ENCODE peak calls at places on chromosomes 1 and 21, in five cellular contexts. Y is A549, M is H1, T is endothelial cell of umbilical vein, H is HepG2. R is an unnamed sample.

GRCh38 chr1:230160957-230161771 is 94.1 kb downstream of the GALNT2 start:
- DNase-seq in Y (no peak), M (no peak), T (peak), H (peak), R (no peak)

GRCh38 chr1:204520834-204521709 is 4.9 kb downstream of the MDM4 start:
- DNase-seq in Y (no peak), M (no peak), T (no peak), H (no peak), R (no peak)

GRCh38 chr1:72003092-72003491 is 279.2 kb downstream of the NEGR1 start:
- DNase-seq in Y (no peak), M (no peak), T (no peak), H (peak), R (no peak)

GRCh38 chr1:54471588-54471987 is 65.4 kb upstream of the SSBP3 start:
- DNase-seq in Y (no peak), M (no peak), T (no peak), H (no peak), R (no peak)

GRCh38 chr1:25204797-25205441 is 27.4 kb downstream of the SYF2 start:
- DNase-seq in Y (peak), M (no peak), T (peak), H (peak), R (no peak)

GRCh38 chr1:227058321-227058751 is 118.2 kb downstream of the COQ8A start:
- DNase-seq in Y (peak), M (no peak), T (no peak), H (no peak), R (no peak)

GRCh38 chr1:55904541-55904940 is 674.8 kb downstream of the PLPP3 start:
- DNase-seq in Y (no peak), M (no peak), T (no peak), H (no peak), R (no peak)

GRCh38 chr21:43345746-43346409 is 81.1 kb downstream of the SIK1 start:
- DNase-seq in Y (peak), M (no peak), T (peak), H (peak), R (no peak)

GRCh38 chr1:3895279-3895950 is 4.7 kb downstream of the C1orf174 start:
- DNase-seq in Y (no peak), M (no peak), T (no peak), H (no peak), R (no peak)

DNA sequence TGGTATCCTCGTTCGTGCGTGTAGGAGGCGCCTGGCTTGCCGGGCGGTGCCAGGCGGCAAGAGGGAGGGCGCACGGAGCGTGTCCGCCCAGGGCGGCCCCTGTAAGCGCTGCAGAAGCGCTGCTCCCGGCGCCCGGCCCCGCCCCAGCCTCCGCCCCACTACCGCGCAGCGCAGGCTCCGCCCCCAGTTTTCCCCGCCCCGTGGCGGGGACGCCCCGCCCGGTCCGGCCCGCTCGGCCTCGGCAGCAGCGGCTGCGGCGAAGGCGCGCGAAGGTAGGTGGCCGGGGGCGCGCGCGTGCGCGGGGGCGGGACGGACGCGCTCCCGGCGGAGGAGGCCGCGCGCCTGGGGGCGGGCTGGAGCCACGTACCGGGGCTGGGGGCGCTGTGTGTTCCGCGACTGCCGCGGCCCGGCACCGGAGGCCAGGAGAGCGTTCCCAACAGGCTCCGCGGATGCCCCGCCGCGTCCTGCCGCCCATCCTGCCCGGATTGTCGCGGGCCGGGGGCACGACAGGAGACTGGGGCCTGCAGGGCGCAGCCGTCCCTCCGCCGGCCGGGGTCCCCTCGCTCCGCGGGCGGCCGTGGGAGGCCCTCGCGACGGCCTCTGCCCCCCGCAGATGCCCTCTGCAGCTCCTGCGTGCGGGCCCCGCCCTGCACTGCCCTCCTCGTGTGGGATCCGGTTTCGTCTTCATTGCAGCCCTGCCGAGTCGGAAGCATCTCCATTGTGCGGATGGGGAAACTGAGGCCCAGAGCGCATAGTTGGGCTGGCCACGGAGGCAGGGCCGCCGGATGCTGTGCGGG is 7.7 kb upstream of the CROCC start:
- DNase-seq in Y (peak), M (peak), T (peak), H (peak), R (peak)
- TF ChIP-seq CTCF in Y (no peak), M (no peak), T (peak), H (peak), R (no peak)

GRCh38 chr1:66270122-66270812 is 263.7 kb upstream of the SGIP1 start:
- DNase-seq in Y (no peak), M (no peak), T (no peak), H (no peak), R (no peak)

GRCh38 chr1:66273674-66274073 is 260.3 kb upstream of the SGIP1 start:
- DNase-seq in Y (no peak), M (no peak), T (no peak), H (no peak), R (no peak)

GRCh38 chr1:66271904-66272254 is 262.1 kb upstream of the SGIP1 start:
- DNase-seq in Y (peak), M (no peak), T (no peak), H (no peak), R (no peak)

GRCh38 chr1:66269222-66269621 is 264.7 kb upstream of the SGIP1 start:
- DNase-seq in Y (no peak), M (no peak), T (no peak), H (no peak), R (no peak)

DNA sequence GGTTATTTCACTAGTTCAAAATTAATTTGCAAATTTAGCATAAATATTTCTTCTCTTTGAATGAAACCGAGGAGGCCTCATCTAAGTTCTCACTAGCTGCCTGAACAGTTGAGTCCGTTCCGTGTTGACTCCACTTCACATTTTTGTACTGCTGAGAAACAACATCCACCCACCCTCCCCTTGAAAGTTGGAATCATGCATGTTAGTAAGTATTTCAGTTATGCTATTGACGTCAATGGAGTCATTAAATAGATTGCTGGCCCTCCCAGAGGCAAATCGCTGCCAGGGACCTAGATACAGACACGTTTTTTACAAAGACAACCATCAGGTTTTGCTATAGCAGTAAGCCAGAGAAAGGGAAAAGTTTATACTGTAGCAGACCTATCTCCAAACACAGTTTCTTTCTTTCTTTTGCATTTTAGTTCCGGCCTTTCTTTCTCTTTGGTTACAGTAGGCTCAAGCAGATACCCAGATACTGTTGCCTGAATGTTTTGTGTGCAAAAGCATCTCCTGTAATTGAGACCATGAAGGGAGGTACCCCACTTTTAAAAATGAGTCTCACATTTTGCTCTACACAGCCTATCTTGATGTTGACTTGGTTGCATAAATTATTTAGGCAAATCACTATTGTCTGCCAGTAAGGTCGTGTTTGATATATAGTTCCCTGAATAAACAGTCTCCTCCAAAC is 262.6 kb upstream of the SGIP1 start:
- DNase-seq in Y (peak), M (peak), T (peak), H (no peak), R (peak)
- TF ChIP-seq JUN in Y (peak), M (no peak), T (peak), H (no peak), R (no peak)

GRCh38 chr1:231591466-231591865 is 35.1 kb upstream of the DISC1 start:
- DNase-seq in Y (no peak), M (no peak), T (no peak), H (no peak), R (no peak)

GRCh38 chr1:231596337-231596791 is 30.2 kb upstream of the DISC1 start:
- DNase-seq in Y (no peak), M (no peak), T (no peak), H (no peak), R (no peak)

GRCh38 chr1:231592809-231593208 is 33.8 kb upstream of the DISC1 start:
- DNase-seq in Y (no peak), M (no peak), T (no peak), H (no peak), R (no peak)

GRCh38 chr1:231594123-231594522 is 32.5 kb upstream of the DISC1 start:
- DNase-seq in Y (no peak), M (no peak), T (no peak), H (no peak), R (no peak)

GRCh38 chr1:231594749-231595148 is 31.8 kb upstream of the DISC1 start:
- DNase-seq in Y (no peak), M (no peak), T (no peak), H (no peak), R (no peak)
- TF ChIP-seq CTCF in Y (no peak), M (no peak), T (no peak), H (no peak), R (no peak)

GRCh38 chr1:41388517-41388916 is 27.3 kb downstream of the FOXO6 start:
- DNase-seq in Y (no peak), M (no peak), T (no peak), H (no peak), R (no peak)

GRCh38 chr1:41391834-41392527 is 30.7 kb downstream of the FOXO6 start:
- DNase-seq in Y (no peak), M (no peak), T (no peak), H (no peak), R (no peak)

GRCh38 chr1:41389009-41389408 is 27.8 kb downstream of the FOXO6 start:
- DNase-seq in Y (no peak), M (no peak), T (no peak), H (no peak), R (no peak)

GRCh38 chr1:41390573-41390972 is 29.3 kb downstream of the FOXO6 start:
- DNase-seq in Y (no peak), M (no peak), T (no peak), H (no peak), R (no peak)

DNA sequence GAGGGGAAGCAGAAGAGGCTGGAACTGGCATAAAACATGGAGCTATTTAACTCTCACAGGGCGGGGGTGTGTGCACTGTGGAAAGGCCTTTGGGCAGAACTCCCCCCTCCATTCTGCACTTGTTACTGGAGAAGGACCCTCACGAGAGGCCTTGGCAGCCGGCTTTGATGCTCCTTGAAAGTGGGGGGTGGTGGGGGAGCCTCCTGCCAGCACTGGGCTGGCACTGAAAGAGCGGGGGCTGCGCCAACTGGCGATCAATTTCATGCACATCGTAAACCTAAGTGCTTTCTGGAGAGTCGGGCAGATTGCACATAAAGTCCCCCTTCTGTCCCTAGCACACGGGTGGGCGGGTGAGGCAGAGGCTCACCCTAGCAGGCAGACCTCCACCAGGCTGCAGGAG is 28.9 kb downstream of the FOXO6 start:
- DNase-seq in Y (no peak), M (no peak), T (no peak), H (no peak), R (no peak)
- TF ChIP-seq JUN in Y (no peak), M (no peak), T (no peak), H (no peak), R (no peak)

GRCh38 chr1:180623579-180624347 is 8.1 kb upstream of the XPR1 start:
- DNase-seq in Y (peak), M (peak), T (peak), H (no peak), R (peak)
- TF ChIP-seq CTCF in Y (peak), M (peak), T (peak), H (no peak), R (no peak)

GRCh38 chr1:37958690-37959089 is 11.8 kb upstream of the INPP5B start:
- DNase-seq in Y (peak), M (no peak), T (no peak), H (no peak), R (no peak)
- TF ChIP-seq JUN in Y (no peak), M (no peak), T (no peak), H (no peak), R (no peak)

GRCh38 chr21:32135401-32136363 is 143.2 kb downstream of the MIS18A start:
- DNase-seq in Y (no peak), M (no peak), T (no peak), H (no peak), R (no peak)
- TF ChIP-seq CTCF in Y (no peak), M (no peak), T (no peak), H (no peak), R (no peak)

DNA sequence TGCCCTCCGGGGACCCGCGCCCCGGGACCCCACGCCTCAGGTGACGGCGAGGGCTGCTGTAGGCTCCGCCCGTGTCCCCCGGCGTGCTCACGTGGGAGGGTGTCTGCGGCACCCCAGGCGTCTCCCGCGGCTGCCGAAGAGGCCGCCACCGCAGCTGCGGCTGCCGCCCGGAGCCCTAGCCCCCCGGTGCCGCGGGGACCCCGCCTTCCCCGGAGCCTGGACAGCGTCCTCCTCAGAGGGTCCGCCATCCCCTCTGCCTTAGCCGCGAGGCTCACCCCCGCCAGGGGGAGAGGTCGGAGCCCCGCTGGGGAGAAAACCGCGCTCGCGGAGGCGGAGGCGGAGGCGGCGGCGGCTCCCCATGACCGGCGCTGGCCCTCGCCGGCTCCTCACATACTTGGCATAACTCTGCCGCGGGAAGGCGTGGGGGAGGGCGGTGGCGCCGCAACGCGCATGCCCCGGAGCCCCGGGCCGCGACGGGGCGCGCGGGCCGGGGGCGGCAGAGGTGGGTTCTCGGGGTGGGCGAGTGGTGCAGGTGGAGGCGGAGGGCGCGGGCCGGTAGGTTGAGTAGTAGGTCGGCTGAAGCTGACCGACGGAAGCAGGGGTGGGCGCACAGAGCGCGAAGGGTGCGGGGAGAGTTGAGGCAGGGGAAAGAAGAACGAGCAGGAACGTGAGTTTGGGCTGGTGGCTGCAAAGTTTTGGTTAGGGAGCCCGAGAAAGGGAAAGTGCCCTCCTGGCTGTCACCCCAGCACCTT is 700 bp upstream of the SYDE2 start:
- DNase-seq in Y (peak), M (peak), T (peak), H (peak), R (peak)
- TF ChIP-seq JUN in Y (peak), M (no peak), T (no peak), H (no peak), R (no peak)

R was measured in WTC11.